ENCODE peak calls at places on chromosomes 3 and 15, in four cellular contexts. One of them, this sample, is unnamed. For H3K4me1, the result is how much of the 10 kb centered on the place peaks cover.

GRCh38 chr15:30984542-30984941 is 6.9 kb downstream of the MTMR10 start:
- DNase-seq in HepG2: no peak
- DNase-seq in HCT116: no peak
- DNase-seq in K562: no peak
- DNase-seq in this sample: no peak

GRCh38 chr15:94177112-94177511 is 54.2 kb upstream of the MCTP2 start:
- DNase-seq in HCT116: no peak
- DNase-seq in HepG2: no peak
- DNase-seq in K562: no peak
- DNase-seq in this sample: no peak

GRCh38 chr3:52052831-52053306 is 3.5 kb downstream of the DUSP7 start:
- DNase-seq in K562: peak
- DNase-seq in HepG2: peak
- DNase-seq in HCT116: no peak
- DNase-seq in this sample: no peak

GRCh38 chr15:42080585-42081462 is 13.5 kb downstream of the PLA2G4D start:
- DNase-seq in HepG2: no peak
- DNase-seq in K562: no peak
- DNase-seq in HCT116: no peak
- DNase-seq in this sample: no peak

GRCh38 chr15:37045859-37046318 is 54.5 kb downstream of the MEIS2 start:
- DNase-seq in HepG2: peak
- DNase-seq in HCT116: no peak
- DNase-seq in K562: no peak
- DNase-seq in this sample: no peak

GRCh38 chr3:150183619-150184425 is 213.1 kb upstream of the PFN2 start:
- DNase-seq in K562: peak
- DNase-seq in HCT116: peak
- DNase-seq in HepG2: peak
- DNase-seq in this sample: peak

GRCh38 chr15:100703032-100703578 is 100.7 kb downstream of the ASB7 start:
- DNase-seq in HepG2: no peak
- DNase-seq in HCT116: no peak
- DNase-seq in K562: peak
- DNase-seq in this sample: no peak

GRCh38 chr3:11618897-11619296 is 24.8 kb downstream of the VGLL4 start:
- DNase-seq in K562: no peak
- DNase-seq in HepG2: peak
- DNase-seq in HCT116: no peak
- DNase-seq in this sample: no peak

GRCh38 chr15:85785887-85786777 is 8.6 kb downstream of the KLHL25 start:
- DNase-seq in HepG2: peak
- DNase-seq in HCT116: peak
- DNase-seq in K562: no peak
- DNase-seq in this sample: no peak

GRCh38 chr3:183394150-183394549 is 34.3 kb downstream of the MCF2L2 start:
- DNase-seq in HCT116: no peak
- DNase-seq in K562: no peak
- DNase-seq in HepG2: no peak
- DNase-seq in this sample: no peak

GRCh38 chr15:91308855-91309254 is 208.8 kb downstream of the SV2B start:
- DNase-seq in K562: no peak
- DNase-seq in HepG2: no peak
- DNase-seq in HCT116: no peak
- DNase-seq in this sample: no peak
- H3K4me1 ChIP-seq in K562: under half
- H3K4me1 ChIP-seq in HepG2: under half
- H3K4me1 ChIP-seq in HCT116: under half
- H3K4me1 ChIP-seq in this sample: under half

GRCh38 chr3:45164056-45164455 is 17.9 kb upstream of the CDCP1 start:
- DNase-seq in K562: no peak
- DNase-seq in HepG2: no peak
- DNase-seq in HCT116: no peak
- DNase-seq in this sample: no peak
- TF ChIP-seq TCF7L2 in K562: no peak
- TF ChIP-seq TCF7L2 in HepG2: no peak
- TF ChIP-seq TCF7L2 in HCT116: no peak
- TF ChIP-seq TCF7L2 in this sample: no peak

DNA sequence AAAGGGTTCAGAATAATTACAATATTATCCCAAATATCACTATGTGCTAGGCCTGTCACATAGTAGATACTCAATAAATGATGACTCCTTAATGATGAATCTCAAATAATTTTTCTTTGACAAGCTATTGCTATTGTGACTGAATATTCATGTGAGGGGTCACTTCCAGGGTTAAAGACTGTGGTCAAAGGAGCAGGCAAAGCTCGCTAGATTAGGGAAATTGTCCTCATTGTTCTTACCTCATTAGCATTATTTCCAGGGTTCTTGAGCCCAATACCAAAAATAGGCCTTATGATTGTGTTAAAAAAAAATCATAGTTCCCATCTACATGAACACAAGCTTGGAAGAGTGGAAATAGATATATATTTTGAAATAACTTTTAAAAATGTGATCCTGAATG is 252.2 kb downstream of the GAP43 start:
- DNase-seq in HCT116: no peak
- DNase-seq in HepG2: no peak
- DNase-seq in K562: no peak
- DNase-seq in this sample: no peak
- H3K4me1 ChIP-seq in HCT116: under half
- H3K4me1 ChIP-seq in HepG2: under half
- H3K4me1 ChIP-seq in K562: under half
- H3K4me1 ChIP-seq in this sample: under half

GRCh38 chr3:196557236-196557635 is 11.1 kb downstream of the WDR53 start:
- DNase-seq in HepG2: no peak
- DNase-seq in HCT116: no peak
- DNase-seq in K562: no peak
- DNase-seq in this sample: no peak

GRCh38 chr3:196555295-196555694 is 13.1 kb downstream of the WDR53 start:
- DNase-seq in HepG2: no peak
- DNase-seq in K562: no peak
- DNase-seq in HCT116: no peak
- DNase-seq in this sample: no peak

GRCh38 chr3:196558476-196558875 is 9.9 kb downstream of the WDR53 start:
- DNase-seq in K562: no peak
- DNase-seq in HCT116: no peak
- DNase-seq in HepG2: no peak
- DNase-seq in this sample: no peak

GRCh38 chr3:196563721-196564225 is 4.6 kb downstream of the WDR53 start:
- DNase-seq in HepG2: no peak
- DNase-seq in HCT116: peak
- DNase-seq in K562: peak
- DNase-seq in this sample: peak

DNA sequence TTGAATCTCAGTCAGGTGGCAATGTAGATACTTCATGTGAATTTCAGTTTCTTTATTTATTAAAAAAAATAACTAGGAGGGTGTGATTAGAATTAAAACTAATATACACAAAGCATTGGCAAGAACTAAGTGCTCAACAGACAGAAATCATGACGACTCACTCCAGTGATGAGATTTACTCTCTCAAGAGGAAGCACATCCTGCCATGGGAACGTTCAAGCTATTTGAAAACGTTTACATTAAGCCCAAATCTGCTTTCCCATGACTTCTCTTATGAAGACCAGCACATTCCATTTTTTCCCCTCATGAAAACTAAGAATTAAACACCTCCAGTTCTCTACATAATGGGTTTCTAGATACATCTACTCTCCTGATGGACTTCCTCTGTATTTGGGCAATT is 8.5 kb downstream of the WDR53 start:
- DNase-seq in K562: no peak
- DNase-seq in HCT116: no peak
- DNase-seq in HepG2: no peak
- DNase-seq in this sample: no peak
- TF ChIP-seq TCF7L2 in K562: no peak
- TF ChIP-seq TCF7L2 in HCT116: no peak
- TF ChIP-seq TCF7L2 in HepG2: no peak
- TF ChIP-seq TCF7L2 in this sample: no peak

DNA sequence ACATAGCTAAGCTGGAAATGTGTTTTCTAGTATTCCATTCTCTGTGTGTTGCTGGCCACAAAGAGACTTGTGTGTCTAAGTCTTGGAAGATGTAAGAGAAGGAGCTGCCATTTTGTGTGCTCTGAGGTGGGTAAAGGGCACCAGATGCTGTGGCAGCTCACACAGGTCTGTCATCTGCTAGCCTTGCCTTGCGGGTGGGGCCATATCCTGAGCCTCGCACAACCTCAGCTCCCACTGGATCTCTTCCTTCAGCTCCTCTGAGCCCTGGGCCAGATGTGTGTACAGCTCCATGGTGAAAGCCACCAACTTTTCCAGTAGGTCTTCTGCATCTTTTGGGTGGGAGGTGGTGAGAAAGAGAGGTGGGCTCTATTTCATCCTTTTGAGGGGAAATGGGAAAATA is 6.7 kb upstream of the TMC3 start:
- DNase-seq in K562: no peak
- DNase-seq in HepG2: no peak
- DNase-seq in HCT116: no peak
- DNase-seq in this sample: no peak
- H3K4me1 ChIP-seq in K562: under half
- H3K4me1 ChIP-seq in HepG2: under half
- H3K4me1 ChIP-seq in HCT116: under half
- H3K4me1 ChIP-seq in this sample: under half

DNA sequence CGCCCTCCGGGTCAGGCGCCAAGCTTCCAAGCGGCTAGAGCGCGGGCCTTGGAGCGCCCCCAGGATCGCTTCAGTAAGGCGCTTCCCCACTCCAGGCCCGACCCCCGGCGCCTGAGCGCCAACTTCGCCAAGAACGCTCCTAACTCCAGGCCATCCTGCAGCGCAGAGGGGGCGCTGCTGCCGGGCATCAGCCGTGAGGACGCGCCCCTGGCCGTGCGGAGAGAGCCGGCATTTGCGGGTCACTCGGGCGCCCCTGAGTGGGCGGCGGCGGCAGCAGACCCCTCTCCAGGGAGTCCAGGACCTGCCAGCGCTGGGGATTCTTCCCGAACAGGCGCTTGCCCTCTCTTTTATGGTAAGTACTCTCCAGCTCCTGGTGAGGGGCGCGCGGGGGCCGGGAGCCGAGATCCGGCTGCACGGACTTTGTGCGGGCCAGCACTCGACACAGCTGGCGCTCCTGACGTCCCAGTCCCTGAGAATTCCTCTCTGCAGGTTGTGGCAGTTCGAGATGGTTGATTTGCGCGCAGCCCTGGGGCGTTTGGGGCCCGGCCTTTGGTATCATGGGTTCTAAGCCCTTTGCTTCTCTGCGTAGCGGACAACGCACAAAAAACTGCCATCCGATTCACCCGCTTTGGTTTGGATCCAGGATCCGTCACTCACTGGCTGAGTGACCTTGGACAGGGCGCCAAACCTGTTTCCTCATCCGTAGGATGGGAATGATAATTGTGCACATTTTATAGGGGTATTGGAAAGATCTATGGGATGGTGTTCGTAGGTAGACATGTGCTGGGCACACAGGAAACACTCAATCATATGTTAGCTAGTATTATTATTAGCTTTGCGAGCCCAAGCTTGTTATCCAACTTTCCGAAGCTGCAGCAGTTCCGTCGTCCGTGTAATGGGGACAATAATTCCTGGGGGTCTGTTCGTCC is 758 bp downstream of the SPSB4 start:
- DNase-seq in HepG2: no peak
- DNase-seq in K562: no peak
- DNase-seq in HCT116: no peak
- DNase-seq in this sample: no peak
- TF ChIP-seq TCF7L2 in HepG2: no peak
- TF ChIP-seq TCF7L2 in K562: no peak
- TF ChIP-seq TCF7L2 in HCT116: no peak
- TF ChIP-seq TCF7L2 in this sample: no peak

DNA sequence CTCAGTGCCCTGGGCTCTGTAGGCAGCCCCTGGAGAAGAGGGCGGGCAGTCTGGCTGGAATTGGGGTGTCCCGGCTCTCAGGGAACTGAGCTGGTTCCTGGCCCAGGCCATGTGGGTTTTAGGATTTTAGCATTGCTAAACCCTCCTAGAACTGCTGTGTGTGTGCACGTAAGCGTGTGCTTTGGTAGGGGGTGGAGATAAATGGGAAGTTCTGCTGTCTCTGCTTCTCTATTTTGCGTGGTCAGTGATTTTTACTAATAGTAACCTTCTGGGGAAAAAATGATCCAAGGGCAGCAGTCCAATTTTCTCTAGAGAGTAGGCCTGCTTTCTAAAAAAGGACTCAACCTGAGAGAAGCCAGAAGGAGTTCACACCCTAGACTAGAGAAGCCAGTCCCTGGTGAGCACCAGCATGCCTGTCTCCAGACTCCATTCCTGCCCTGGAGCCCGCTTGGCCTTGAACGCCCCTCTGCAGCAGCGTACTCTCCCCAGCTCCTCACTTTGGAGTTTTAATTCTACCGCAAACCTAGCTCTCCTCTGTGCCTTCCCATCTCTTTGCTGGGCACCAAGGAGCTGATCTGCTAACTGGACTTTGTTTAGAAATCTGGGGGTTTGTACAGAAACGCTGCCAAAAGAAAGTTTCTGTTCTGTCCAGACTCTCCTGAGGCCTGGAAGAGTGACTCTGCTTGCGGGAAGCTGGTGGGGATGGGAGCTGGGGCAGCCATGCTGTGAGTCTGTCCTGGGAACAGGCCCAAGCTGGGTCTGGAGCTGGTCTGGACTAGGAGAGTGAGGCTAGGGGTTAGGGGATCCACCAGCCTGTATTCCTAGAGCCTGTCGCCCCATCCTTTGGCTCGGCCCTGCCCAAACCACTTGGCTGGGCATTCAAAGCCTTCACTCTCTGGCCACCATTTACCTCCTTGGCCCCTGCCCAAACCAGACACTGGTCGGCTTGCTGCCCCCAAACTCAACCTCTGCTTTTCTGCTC is 19.7 kb downstream of the CORO2B start:
- DNase-seq in K562: no peak
- DNase-seq in HCT116: no peak
- DNase-seq in HepG2: no peak
- DNase-seq in this sample: no peak
- H3K4me1 ChIP-seq in K562: under half
- H3K4me1 ChIP-seq in HCT116: under half
- H3K4me1 ChIP-seq in HepG2: under half
- H3K4me1 ChIP-seq in this sample: under half

GRCh38 chr3:15268033-15268631 is 62.1 kb downstream of the CAPN7 start:
- DNase-seq in K562: peak
- DNase-seq in HCT116: peak
- DNase-seq in HepG2: peak
- DNase-seq in this sample: peak
- TF ChIP-seq TCF7L2 in K562: no peak
- TF ChIP-seq TCF7L2 in HCT116: no peak
- TF ChIP-seq TCF7L2 in HepG2: no peak
- TF ChIP-seq TCF7L2 in this sample: no peak

GRCh38 chr3:30628188-30628930 is 22.0 kb downstream of the TGFBR2 start:
- DNase-seq in K562: no peak
- DNase-seq in HCT116: no peak
- DNase-seq in HepG2: no peak
- DNase-seq in this sample: no peak

GRCh38 chr3:30631237-30631961 is 25.0 kb downstream of the TGFBR2 start:
- DNase-seq in K562: no peak
- DNase-seq in HCT116: peak
- DNase-seq in HepG2: peak
- DNase-seq in this sample: no peak

GRCh38 chr3:30630238-30631030 is 24.0 kb downstream of the TGFBR2 start:
- DNase-seq in HCT116: no peak
- DNase-seq in K562: no peak
- DNase-seq in HepG2: no peak
- DNase-seq in this sample: no peak

GRCh38 chr3:30629736-30630135 is 23.3 kb downstream of the TGFBR2 start:
- DNase-seq in HCT116: no peak
- DNase-seq in HepG2: no peak
- DNase-seq in K562: no peak
- DNase-seq in this sample: no peak

GRCh38 chr3:30628931-30629590 is 22.7 kb downstream of the TGFBR2 start:
- DNase-seq in HepG2: no peak
- DNase-seq in K562: no peak
- DNase-seq in HCT116: no peak
- DNase-seq in this sample: no peak
- H3K4me1 ChIP-seq in HepG2: half or more
- H3K4me1 ChIP-seq in K562: under half
- H3K4me1 ChIP-seq in HCT116: half or more
- H3K4me1 ChIP-seq in this sample: under half